ENCODE peak calls at places on chromosome 17, in four cellular contexts. X, M, J and Q are unnamed samples.
A peak's percentile ranks its signal among the peaks of the same experiment; 100 is the strongest.

GRCh38 chr17:79728169-79728907 is 2.4 kb upstream of the ENPP7 start:
- DNase-seq in M (peak; percentile 88), J (peak; percentile 97), X (peak; percentile 100), Q (peak; percentile 84)

GRCh38 chr17:247767-248166 is 66.3 kb upstream of the DOC2B start:
- DNase-seq in X (no peak), J (no peak), M (no peak), Q (peak; percentile 8)

GRCh38 chr17:79619636-79620206 is 8.9 kb upstream of the RBFOX3 start:
- DNase-seq in X (no peak), M (no peak), J (no peak), Q (peak; percentile 10)

GRCh38 chr17:29162909-29163341 is 17.3 kb downstream of the MYO18A start:
- DNase-seq in X (no peak), M (no peak), J (peak; percentile 78), Q (no peak)

GRCh38 chr17:53626286-53626685 is 196.4 kb upstream of the KIF2B start:
- DNase-seq in J (peak; percentile 25), X (no peak), M (no peak), Q (no peak)

GRCh38 chr17:39002991-39003715 is 36.0 kb upstream of the FBXO47 start:
- DNase-seq in J (peak; percentile 65), M (no peak), X (no peak), Q (no peak)

GRCh38 chr17:64682261-64683181 is 20.4 kb upstream of the SMURF2 start:
- DNase-seq in J (no peak), X (no peak), M (no peak), Q (no peak)

GRCh38 chr17:65523411-65523810 is 38.0 kb downstream of the AXIN2 start:
- DNase-seq in M (no peak), J (no peak), X (no peak), Q (no peak)

GRCh38 chr17:52106638-52107261 is 51.8 kb downstream of the CA10 start:
- DNase-seq in J (peak; percentile 43), M (peak; percentile 33), X (peak; percentile 41), Q (peak; percentile 42)

GRCh38 chr17:9912146-9913099 is 7.4 kb upstream of the RCVRN start:
- DNase-seq in M (no peak), X (no peak), J (no peak), Q (no peak)

GRCh38 chr17:65171753-65172152 is 34.6 kb downstream of the RGS9 start:
- DNase-seq in X (no peak), M (no peak), J (no peak), Q (no peak)

GRCh38 chr17:6831662-6832263 is at the start of gene TEKT1:
- DNase-seq in M (peak; percentile 77), J (peak; percentile 22), X (peak; percentile 86), Q (peak; percentile 96)

GRCh38 chr17:9529033-9529748 is 46.4 kb downstream of the STX8 start:
- DNase-seq in M (peak; percentile 7), X (peak; percentile 21), J (peak; percentile 18), Q (no peak)

GRCh38 chr17:7045492-7046126 is 1.7 kb upstream of the SLC16A11 start:
- DNase-seq in X (peak; percentile 76), J (no peak), M (peak; percentile 80), Q (no peak)

GRCh38 chr17:64028874-64029464 is 8.5 kb upstream of the ICAM2 start:
- DNase-seq in M (peak; percentile 61), X (peak; percentile 68), J (peak; percentile 71), Q (peak; percentile 72)

GRCh38 chr17:78390241-78391050 is 12.0 kb downstream of the PGS1 start:
- DNase-seq in J (peak; percentile 42), M (no peak), X (peak; percentile 59), Q (no peak)

GRCh38 chr17:66810951-66811682 is 23.8 kb upstream of the CACNG5 start:
- DNase-seq in X (no peak), M (no peak), J (no peak), Q (no peak)

GRCh38 chr17:16507918-16508533 is 16.0 kb upstream of the LRRC75A start:
- DNase-seq in M (no peak), J (no peak), X (no peak), Q (no peak)

GRCh38 chr17:4199818-4200402 is 56.9 kb downstream of the CYB5D2 start:
- DNase-seq in X (peak; percentile 81), M (peak; percentile 36), J (peak; percentile 54), Q (peak; percentile 46)

GRCh38 chr17:27379863-27380533 is 76.2 kb upstream of the KSR1 start:
- DNase-seq in M (no peak), X (no peak), J (peak; percentile 71), Q (no peak)

GRCh38 chr17:35749560-35750412 is 3.3 kb downstream of the GAS2L2 start:
- DNase-seq in J (peak; percentile 73), X (no peak), M (no peak), Q (peak; percentile 44)

GRCh38 chr17:33284022-33284421 is 9.1 kb downstream of the ASIC2 start:
- DNase-seq in M (peak; percentile 37), X (peak; percentile 70), J (no peak), Q (no peak)

GRCh38 chr17:9185142-9185541 is 163.8 kb downstream of the NTN1 start:
- DNase-seq in X (no peak), J (no peak), M (no peak), Q (no peak)

GRCh38 chr17:19380551-19381284 is 2.4 kb downstream of the MAPK7 start:
- DNase-seq in J (no peak), M (no peak), X (no peak), Q (no peak)

GRCh38 chr17:76370261-76370993 is 14.0 kb upstream of the SPHK1 start:
- DNase-seq in M (no peak), J (peak; percentile 58), X (peak; percentile 79), Q (no peak)

GRCh38 chr17:76368545-76368944 is 14.8 kb upstream of the PRPSAP1 start:
- DNase-seq in X (no peak), J (peak; percentile 4), M (no peak), Q (no peak)

GRCh38 chr17:76367647-76368046 is 13.9 kb upstream of the PRPSAP1 start:
- DNase-seq in J (no peak), M (peak; percentile 71), X (no peak), Q (no peak)

GRCh38 chr17:76371656-76372628 is 12.5 kb upstream of the SPHK1 start:
- DNase-seq in M (no peak), J (no peak), X (no peak), Q (no peak)

GRCh38 chr17:76369804-76370203 is 14.6 kb upstream of the SPHK1 start:
- DNase-seq in J (no peak), M (no peak), X (no peak), Q (no peak)
- TF ChIP-seq NR3C1 in J (no peak), M (no peak), X (no peak), Q (no peak)

DNA sequence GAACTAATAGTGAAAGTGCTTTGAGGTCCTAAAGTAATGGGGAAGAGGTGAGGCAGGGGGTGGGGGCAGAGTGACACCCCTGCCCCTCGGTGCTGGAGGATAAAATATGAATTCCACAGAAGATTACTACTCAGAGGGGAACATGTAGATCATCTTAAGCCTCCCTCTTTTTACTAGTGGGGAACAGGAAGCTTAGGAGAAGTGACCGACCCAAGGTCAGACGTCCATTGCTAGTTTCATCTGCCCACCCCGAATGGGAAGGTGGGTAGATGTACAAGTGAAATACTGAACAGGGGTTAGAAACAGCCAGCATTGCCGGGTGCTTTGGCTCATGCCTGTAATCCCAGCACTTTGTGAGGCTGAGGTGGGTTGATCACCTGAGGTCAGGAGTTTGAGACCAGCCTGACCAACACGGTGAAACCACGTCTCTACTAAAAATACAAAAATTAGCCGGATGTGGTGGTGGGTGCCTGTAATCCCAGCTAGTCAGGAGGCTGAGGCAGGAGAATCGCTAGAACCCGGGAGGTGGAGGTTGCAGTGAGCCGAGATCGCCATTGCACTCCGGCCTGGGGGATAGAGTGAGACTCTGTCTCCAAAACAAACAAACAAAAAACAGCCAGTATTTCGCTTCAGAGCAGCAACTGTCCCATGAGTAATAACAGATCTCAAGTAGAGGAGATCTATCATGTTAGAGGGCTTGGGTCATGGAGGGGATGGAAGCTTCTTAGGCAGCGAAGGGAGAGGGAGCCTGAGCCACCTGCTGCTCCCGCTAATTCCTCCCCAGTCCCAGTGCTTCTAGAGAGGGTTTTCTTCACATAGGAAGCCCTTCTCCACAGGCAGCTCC is 1.2 kb upstream of the NR1D1 start:
- DNase-seq in X (no peak), M (no peak), J (no peak), Q (no peak)
- TF ChIP-seq NR3C1 in X (no peak), M (no peak), J (no peak), Q (no peak)

GRCh38 chr17:46797131-46797530 is 21.4 kb downstream of the WNT3 start:
- DNase-seq in M (no peak), J (no peak), X (no peak), Q (no peak)

GRCh38 chr17:46800573-46800972 is 17.9 kb downstream of the WNT3 start:
- DNase-seq in J (no peak), M (no peak), X (no peak), Q (no peak)

GRCh38 chr17:46805771-46806170 is 12.7 kb downstream of the WNT3 start:
- DNase-seq in X (no peak), J (no peak), M (no peak), Q (no peak)

DNA sequence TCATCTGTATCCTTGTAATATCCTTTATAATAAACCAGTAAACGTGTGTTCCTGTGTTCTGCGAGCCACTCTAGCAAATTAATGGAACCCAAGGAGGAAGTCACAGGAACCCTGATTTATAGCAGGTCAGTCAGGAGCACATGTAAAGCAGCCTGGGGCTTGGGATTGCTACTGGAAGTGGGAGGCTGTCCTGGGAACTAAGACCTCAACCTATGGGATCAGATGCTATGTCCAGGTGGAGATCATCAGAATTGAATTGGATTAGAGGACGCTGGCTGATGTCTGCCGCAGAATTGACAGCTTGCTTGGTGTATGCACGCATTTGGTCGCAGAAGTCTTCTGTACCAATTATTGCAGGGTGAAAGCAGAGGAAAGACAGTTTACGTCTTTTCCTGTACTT is 15.7 kb downstream of the WNT3 start:
- DNase-seq in J (no peak), M (no peak), X (no peak), Q (no peak)
- TF ChIP-seq NR3C1 in J (no peak), M (no peak), X (no peak), Q (no peak)

GRCh38 chr17:15349119-15349518 is 7.7 kb upstream of the TEKT3 start:
- DNase-seq in X (no peak), M (no peak), J (no peak), Q (no peak)

GRCh38 chr17:15350777-15351486 is 9.5 kb upstream of the TEKT3 start:
- DNase-seq in X (no peak), M (no peak), J (no peak), Q (no peak)

GRCh38 chr17:15346196-15346595 is 4.8 kb upstream of the TEKT3 start:
- DNase-seq in J (no peak), M (no peak), X (no peak), Q (no peak)

GRCh38 chr17:15351487-15351840 is 10.1 kb upstream of the TEKT3 start:
- DNase-seq in J (no peak), X (no peak), M (no peak), Q (no peak)

GRCh38 chr17:15348030-15348429 is 6.6 kb upstream of the TEKT3 start:
- DNase-seq in J (no peak), X (no peak), M (no peak), Q (no peak)
- TF ChIP-seq NR3C1 in J (no peak), X (no peak), M (no peak), Q (no peak)

GRCh38 chr17:13365331-13365730 is 236.4 kb downstream of the HS3ST3A1 start:
- DNase-seq in M (no peak), J (no peak), X (no peak), Q (no peak)
- TF ChIP-seq NR3C1 in M (no peak), J (no peak), X (no peak), Q (no peak)